ENCODE peak calls at places on chromosomes 6 and 20, in six cellular contexts. V is ovary, D is esophagus squamous epithelium, H is PC-3, X is adrenal gland, F is prostate gland. Y is an unnamed sample. For H3K4me1, the result is how much of the 10 kb centered on the place peaks cover.

GRCh38 chr20:13231031-13231752 is 10.1 kb downstream of the ISM1 start:
- DNase-seq in F (no peak), H (peak), V (no peak), X (no peak), D (no peak), Y (no peak)

GRCh38 chr6:70956451-70957283 is at the start of gene B3GAT2:
- DNase-seq in V (no peak), F (peak), H (no peak), D (no peak), X (no peak), Y (peak)

GRCh38 chr20:63589261-63590217 is 15.5 kb upstream of the HELZ2 start:
- DNase-seq in D (no peak), H (no peak), V (no peak), F (no peak), X (no peak), Y (no peak)

GRCh38 chr6:47169785-47170685 is 127.9 kb upstream of the ADGRF1 start:
- DNase-seq in F (no peak), V (no peak), X (no peak), H (peak), D (no peak), Y (no peak)

GRCh38 chr6:52512199-52512598 is 64.7 kb downstream of the TRAM2 start:
- DNase-seq in D (no peak), H (peak), F (no peak), X (peak), V (peak), Y (peak)

GRCh38 chr6:112331306-112331705 is 15.8 kb upstream of the RFPL4B start:
- DNase-seq in V (no peak), F (no peak), H (no peak), X (no peak), D (no peak), Y (no peak)

GRCh38 chr6:35552285-35552917 is 39.7 kb upstream of the TULP1 start:
- DNase-seq in D (no peak), X (no peak), H (peak), F (no peak), V (no peak), Y (no peak)

GRCh38 chr6:33721529-33721928 is 10.0 kb upstream of the UQCC2 start:
- DNase-seq in H (no peak), V (no peak), D (no peak), F (no peak), X (no peak), Y (no peak)

GRCh38 chr6:28657756-28658465 is 132.2 kb downstream of the GPX5 start:
- DNase-seq in V (peak), H (peak), F (no peak), X (peak), D (no peak), Y (peak)

GRCh38 chr6:112352607-112353006 is 5.5 kb downstream of the RFPL4B start:
- DNase-seq in D (no peak), X (no peak), F (no peak), V (no peak), H (no peak), Y (no peak)

GRCh38 chr6:8549381-8549780 is 114.0 kb upstream of the SLC35B3 start:
- DNase-seq in V (no peak), D (no peak), X (no peak), H (no peak), F (no peak), Y (no peak)

GRCh38 chr6:37913210-37913609 is 93.7 kb downstream of the ZFAND3 start:
- DNase-seq in X (no peak), D (no peak), H (peak), F (no peak), V (no peak), Y (no peak)

GRCh38 chr20:47133809-47134456 is 222.6 kb downstream of the ZMYND8 start:
- DNase-seq in D (no peak), X (peak), H (peak), F (no peak), V (no peak), Y (peak)

GRCh38 chr6:136777651-136778050 is 14.6 kb downstream of the MAP3K5 start:
- DNase-seq in D (no peak), H (no peak), X (no peak), F (no peak), V (no peak), Y (no peak)

GRCh38 chr6:109892451-109893435 is 85.4 kb upstream of the GPR6 start:
- DNase-seq in F (peak), D (no peak), V (no peak), H (peak), X (no peak), Y (no peak)

GRCh38 chr6:109893606-109894005 is 84.5 kb upstream of the GPR6 start:
- DNase-seq in F (no peak), V (no peak), X (no peak), H (no peak), D (no peak), Y (no peak)

GRCh38 chr6:109894181-109894580 is 83.9 kb upstream of the GPR6 start:
- DNase-seq in X (no peak), D (no peak), V (no peak), F (no peak), H (no peak), Y (no peak)

GRCh38 chr6:109896333-109896732 is 81.8 kb upstream of the GPR6 start:
- DNase-seq in F (no peak), D (no peak), V (no peak), X (no peak), H (no peak), Y (peak)

GRCh38 chr6:109891924-109892323 is 86.2 kb upstream of the GPR6 start:
- DNase-seq in F (no peak), V (no peak), D (no peak), H (no peak), X (peak), Y (no peak)
- H3K27ac ChIP-seq in F (no peak), V (no peak), D (no peak), H (peak), X (peak), Y (no peak)

GRCh38 chr6:75070244-75070643 is 135.6 kb downstream of the COL12A1 start:
- DNase-seq in H (no peak), X (no peak), V (no peak), D (no peak), F (no peak), Y (no peak)
- H3K4me1 ChIP-seq in H (under half), X (under half), V (under half), D (under half), F (under half), Y (under half)

GRCh38 chr20:52105573-52106422 is 85.8 kb downstream of the ZFP64 start:
- DNase-seq in V (no peak), D (no peak), X (no peak), F (peak), H (peak), Y (no peak)
- H3K4me3 ChIP-seq in V (no peak), D (peak), X (no peak), F (peak), H (peak), Y (no peak)

GRCh38 chr6:159645659-159646058 is 47.4 kb downstream of the SOD2 start:
- DNase-seq in X (no peak), D (no peak), V (no peak), H (no peak), F (no peak), Y (no peak)
- H3K27ac ChIP-seq in X (no peak), D (no peak), V (no peak), H (no peak), F (no peak), Y (no peak)

GRCh38 chr20:37989601-37990001 is 43.7 kb downstream of the TTI1 start:
- DNase-seq in V (no peak), F (peak), D (no peak), H (peak), X (peak), Y (no peak)

GRCh38 chr20:37987602-37988290 is 45.5 kb downstream of the TTI1 start:
- DNase-seq in V (no peak), D (no peak), X (no peak), H (no peak), F (no peak), Y (no peak)

GRCh38 chr20:37986873-37987601 is 46.2 kb downstream of the TTI1 start:
- DNase-seq in D (no peak), F (peak), X (peak), H (peak), V (no peak), Y (peak)

GRCh38 chr20:37990571-37991151 is 42.6 kb downstream of the TTI1 start:
- DNase-seq in H (peak), F (peak), D (peak), X (peak), V (no peak), Y (peak)

DNA sequence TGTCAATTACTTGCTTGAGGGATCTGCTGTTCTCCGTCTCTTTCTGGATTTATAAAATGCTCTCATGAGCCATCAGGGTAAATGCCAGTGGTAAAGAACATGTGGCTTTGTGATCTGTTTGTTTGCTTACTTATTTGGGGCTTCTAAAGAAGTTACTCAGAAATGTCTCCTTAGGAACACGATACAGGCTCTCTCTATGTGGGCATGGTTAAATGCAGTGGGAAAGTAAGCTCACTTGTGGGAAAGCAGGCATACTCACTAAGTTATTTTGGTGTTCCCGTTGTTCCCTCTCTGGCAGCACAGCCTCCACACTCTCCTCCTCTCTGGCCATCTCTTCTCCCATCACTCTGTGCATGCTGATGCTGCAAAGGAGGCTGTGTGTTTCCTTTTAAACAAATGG is 44.7 kb downstream of the TTI1 start:
- DNase-seq in D (no peak), F (no peak), H (no peak), V (no peak), X (no peak), Y (no peak)
- H3K4me1 ChIP-seq in D (half or more), F (under half), H (half or more), V (under half), X (under half), Y (half or more)

GRCh38 chr6:43274127-43274915 is 23.7 kb upstream of the SLC22A7 start:
- DNase-seq in H (no peak), X (no peak), F (no peak), V (no peak), D (no peak), Y (no peak)
- H3K4me3 ChIP-seq in H (no peak), X (no peak), F (no peak), V (no peak), D (no peak), Y (no peak)

GRCh38 chr20:40683894-40684268 is 5.2 kb downstream of the MAFB start:
- DNase-seq in V (no peak), H (no peak), X (no peak), F (no peak), D (no peak), Y (no peak)

GRCh38 chr20:40681684-40682083 is 7.4 kb downstream of the MAFB start:
- DNase-seq in D (no peak), H (no peak), X (no peak), F (no peak), V (no peak), Y (no peak)

GRCh38 chr20:40682104-40683045 is 6.7 kb downstream of the MAFB start:
- DNase-seq in X (no peak), D (no peak), F (no peak), H (no peak), V (peak), Y (no peak)

GRCh38 chr20:40685349-40685748 is 3.7 kb downstream of the MAFB start:
- DNase-seq in V (no peak), F (no peak), D (no peak), H (no peak), X (no peak), Y (no peak)

GRCh38 chr20:40683221-40683893 is 5.7 kb downstream of the MAFB start:
- DNase-seq in V (no peak), X (peak), F (no peak), D (no peak), H (no peak), Y (no peak)
- H3K27ac ChIP-seq in V (no peak), X (peak), F (no peak), D (peak), H (no peak), Y (no peak)

Y was measured in SJSA1.